ENCODE peak calls at places on chromosomes 1 and 21, in six cellular contexts. Q is fibroblast of lung, G is tibial artery, W is psoas muscle, Z is lower lobe of right lung, L is pancreas. S is an unnamed sample.
A peak's percentile ranks its signal among the peaks of the same experiment; 100 is the strongest.

GRCh38 chr1:235138821-235139220 is 10.2 kb upstream of the TOMM20 start:
- DNase-seq in L (no peak), Q (no peak), G (no peak), W (no peak), Z (no peak), S (no peak)

GRCh38 chr1:221697924-221698425 is 43.9 kb downstream of the DUSP10 start:
- DNase-seq in W (no peak), G (peak; percentile 26), L (no peak), Q (peak; percentile 80), Z (no peak), S (peak; percentile 32)

GRCh38 chr1:6261615-6261995 is 707 bp upstream of the GPR153 start:
- DNase-seq in Z (no peak), L (no peak), W (no peak), G (no peak), Q (no peak), S (no peak)

GRCh38 chr1:1181129-1181937 is 7.7 kb downstream of the TTLL10 start:
- DNase-seq in Z (peak; percentile 42), Q (no peak), L (no peak), G (no peak), W (peak; percentile 8), S (peak; percentile 87)

GRCh38 chr1:119966020-119966419 is 69.7 kb upstream of the ADAM30 start:
- DNase-seq in G (no peak), W (no peak), Q (peak; percentile 57), L (no peak), Z (no peak), S (peak; percentile 52)

GRCh38 chr1:1305300-1306069 is 2.2 kb downstream of the ACAP3 start:
- DNase-seq in Q (peak; percentile 80), Z (peak; percentile 66), L (no peak), W (peak; percentile 80), G (peak; percentile 77), S (peak; percentile 98)

GRCh38 chr21:38434913-38435533 is 63.3 kb downstream of the ERG start:
- DNase-seq in G (no peak), Z (no peak), Q (peak; percentile 32), L (no peak), W (no peak), S (peak; percentile 94)

GRCh38 chr1:228986093-228986904 is 251.0 kb downstream of the RHOU start:
- DNase-seq in L (no peak), Q (peak; percentile 66), W (peak; percentile 42), G (peak; percentile 71), Z (no peak), S (peak; percentile 52)

GRCh38 chr1:112033422-112034120 is 44.1 kb upstream of the KCND3 start:
- DNase-seq in Z (no peak), G (no peak), W (no peak), Q (no peak), L (no peak), S (no peak)

GRCh38 chr1:39836595-39837110 is 46.7 kb downstream of the TRIT1 start:
- DNase-seq in Z (no peak), G (no peak), L (no peak), W (no peak), Q (no peak), S (no peak)

GRCh38 chr1:173332026-173332425 is 124.9 kb upstream of the TNFSF4 start:
- DNase-seq in W (peak; percentile 29), Q (peak; percentile 73), Z (no peak), L (no peak), G (peak; percentile 22), S (no peak)

GRCh38 chr1:35768350-35769187 is 1.2 kb downstream of the CLSPN start:
- DNase-seq in Q (peak; percentile 20), L (no peak), W (no peak), Z (no peak), G (no peak), S (peak; percentile 44)

GRCh38 chr1:204331275-204331674 is 28.5 kb downstream of the PLEKHA6 start:
- DNase-seq in Z (peak; percentile 64), G (no peak), Q (no peak), W (no peak), L (no peak), S (no peak)

GRCh38 chr21:45317401-45318145 is 29.9 kb upstream of the POFUT2 start:
- DNase-seq in W (no peak), G (no peak), L (peak; percentile 42), Z (no peak), Q (peak; percentile 92), S (peak; percentile 96)

GRCh38 chr1:206829875-206830274 is 35.5 kb upstream of the IL20 start:
- DNase-seq in L (no peak), Q (no peak), W (no peak), Z (no peak), G (no peak), S (no peak)

GRCh38 chr21:45318556-45319341 is 31.1 kb upstream of the POFUT2 start:
- DNase-seq in W (peak; percentile 68), Q (peak; percentile 83), L (peak; percentile 61), G (peak; percentile 76), Z (peak; percentile 70), S (peak; percentile 86)

GRCh38 chr1:35558374-35559316 is 1.0 kb downstream of the NCDN start:
- DNase-seq in W (no peak), Z (no peak), Q (no peak), L (no peak), G (no peak), S (peak; percentile 89)

GRCh38 chr1:190475394-190476250 is 2.0 kb downstream of the BRINP3 start:
- DNase-seq in Q (peak; percentile 27), Z (peak; percentile 32), G (no peak), L (peak; percentile 67), W (no peak), S (no peak)

GRCh38 chr1:184463680-184464079 is 76.9 kb downstream of the C1orf21 start:
- DNase-seq in L (no peak), Z (no peak), W (no peak), G (no peak), Q (no peak), S (no peak)

GRCh38 chr1:184467295-184467694 is 80.5 kb downstream of the C1orf21 start:
- DNase-seq in Q (no peak), G (no peak), Z (no peak), L (no peak), W (no peak), S (no peak)

GRCh38 chr1:184464757-184465156 is 77.9 kb downstream of the C1orf21 start:
- DNase-seq in G (no peak), Z (no peak), Q (no peak), L (no peak), W (no peak), S (no peak)

GRCh38 chr1:184462990-184463389 is 76.2 kb downstream of the C1orf21 start:
- DNase-seq in Z (no peak), G (no peak), Q (no peak), W (no peak), L (no peak), S (no peak)

GRCh38 chr1:184465489-184466146 is 78.8 kb downstream of the C1orf21 start:
- DNase-seq in L (no peak), Z (no peak), G (no peak), W (no peak), Q (no peak), S (peak; percentile 70)
- H3K4me1 ChIP-seq in L (no peaks in the 10 kb centered on the region), Z (peaks cover 5% of the 10 kb centered on the region), G (no peaks in the 10 kb centered on the region), W (peaks cover 39% of the 10 kb centered on the region), Q (peaks cover 2% of the 10 kb centered on the region), S (no peaks in the 10 kb centered on the region)

GRCh38 chr1:51635611-51636010 is 18.7 kb downstream of the OSBPL9 start:
- DNase-seq in L (no peak), G (no peak), Z (no peak), Q (no peak), W (no peak), S (no peak)

GRCh38 chr1:51636191-51636590 is 19.3 kb downstream of the OSBPL9 start:
- DNase-seq in W (no peak), Q (no peak), L (no peak), Z (no peak), G (no peak), S (no peak)

GRCh38 chr1:51636765-51637522 is 20.1 kb downstream of the OSBPL9 start:
- DNase-seq in W (peak; percentile 60), G (peak; percentile 86), L (no peak), Z (no peak), Q (peak; percentile 82), S (no peak)

GRCh38 chr1:51631747-51632146 is 14.9 kb downstream of the OSBPL9 start:
- DNase-seq in G (no peak), W (no peak), Q (no peak), Z (no peak), L (no peak), S (no peak)

DNA sequence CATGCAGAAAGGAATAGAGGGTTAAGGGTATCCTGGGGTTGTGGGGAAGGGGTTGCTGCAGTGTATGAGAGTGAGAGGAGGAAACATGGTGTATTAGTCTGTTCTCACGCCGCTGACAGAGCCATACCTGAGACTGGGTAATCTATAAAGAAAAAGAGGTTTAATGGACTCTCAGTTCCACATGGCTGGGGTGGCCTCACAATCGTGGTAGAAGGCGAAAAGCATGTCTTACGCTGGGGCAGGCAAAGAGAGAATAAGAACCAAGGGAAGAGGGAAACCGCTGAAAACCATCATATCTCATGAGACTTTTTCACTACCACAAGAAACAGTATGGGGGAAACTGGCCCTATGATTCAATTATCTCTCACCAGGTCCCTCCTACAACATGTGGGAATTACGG is 17.7 kb downstream of the OSBPL9 start:
- DNase-seq in Q (no peak), L (no peak), G (no peak), W (no peak), Z (no peak), S (no peak)
- H3K4me1 ChIP-seq in Q (peaks cover 7% of the 10 kb centered on the region), L (peaks cover 5% of the 10 kb centered on the region), G (peaks cover 91% of the 10 kb centered on the region), W (peaks cover 73% of the 10 kb centered on the region), Z (no peaks in the 10 kb centered on the region), S (peaks cover 13% of the 10 kb centered on the region)

GRCh38 chr1:99660496-99660895 is 14.6 kb downstream of the PALMD start:
- DNase-seq in Q (no peak), W (no peak), G (no peak), Z (no peak), L (no peak), S (no peak)

GRCh38 chr1:99661780-99662179 is 15.9 kb downstream of the PALMD start:
- DNase-seq in G (no peak), W (no peak), L (no peak), Z (no peak), Q (peak; percentile 50), S (no peak)

GRCh38 chr1:99657213-99658030 is 11.5 kb downstream of the PALMD start:
- DNase-seq in Z (no peak), W (no peak), Q (no peak), L (no peak), G (no peak), S (no peak)

GRCh38 chr1:99658031-99658290 is 12.0 kb downstream of the PALMD start:
- DNase-seq in W (no peak), L (no peak), Q (no peak), G (no peak), Z (no peak), S (no peak)

GRCh38 chr1:99659755-99660210 is 13.9 kb downstream of the PALMD start:
- DNase-seq in Z (no peak), L (no peak), Q (no peak), G (no peak), W (no peak), S (no peak)
- H3K4me1 ChIP-seq in Z (peaks cover 35% of the 10 kb centered on the region), L (no peaks in the 10 kb centered on the region), Q (peaks cover 16% of the 10 kb centered on the region), G (peaks cover 4% of the 10 kb centered on the region), W (peaks cover 94% of the 10 kb centered on the region), S (peaks cover 33% of the 10 kb centered on the region)

DNA sequence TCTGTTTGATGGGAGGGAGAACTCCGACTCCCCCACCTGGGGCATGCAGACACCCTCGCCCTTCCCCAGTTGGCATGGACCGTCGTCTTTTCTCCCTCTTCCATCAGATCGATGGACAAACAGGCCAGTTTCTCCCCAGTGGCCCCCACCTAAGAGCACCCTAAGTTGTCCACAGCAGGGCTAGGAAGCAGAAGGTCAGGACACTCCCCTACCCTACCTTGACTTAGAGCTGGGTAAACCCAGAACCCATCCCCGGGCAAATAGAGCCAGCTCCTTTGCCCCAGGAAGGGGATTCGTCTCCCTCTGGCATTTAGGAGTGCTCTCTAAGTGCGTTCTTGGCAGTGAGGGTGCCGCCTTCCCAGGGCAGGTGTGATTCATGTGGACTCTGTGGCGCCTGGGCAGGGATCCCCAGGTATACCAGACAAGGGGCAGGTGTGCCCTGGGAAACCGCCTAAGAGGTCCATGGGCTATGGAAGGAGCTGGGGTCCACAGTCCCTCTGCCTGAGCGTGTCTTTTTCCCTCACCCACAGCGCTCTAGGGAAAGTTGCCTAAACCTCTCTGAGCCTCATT is 2.7 kb upstream of the RUNX3 start:
- DNase-seq in L (no peak), Z (no peak), Q (no peak), W (no peak), G (no peak), S (peak; percentile 77)
- H3K4me1 ChIP-seq in L (peaks cover 4% of the 10 kb centered on the region), Z (peaks cover 37% of the 10 kb centered on the region), Q (no peaks in the 10 kb centered on the region), W (peaks cover 10% of the 10 kb centered on the region), G (peaks cover 35% of the 10 kb centered on the region), S (no peaks in the 10 kb centered on the region)

S was measured in osteoblast.